ENCODE peak calls at places on chromosomes 16 and 17, in seven cellular contexts. T, A, U, K, Y, J and I are unnamed samples.

GRCh38 chr16:4900750-4901149 is 36.2 kb downstream of the PPL start:
- DNase-seq in T (no peak), A (no peak), U (no peak), K (no peak), Y (no peak), J (no peak), I (no peak)

GRCh38 chr17:38809828-38810227 is 10.5 kb upstream of the PIP4K2B start:
- DNase-seq in T (no peak), A (no peak), U (no peak), K (no peak), Y (no peak), J (no peak), I (no peak)

GRCh38 chr17:65463242-65463641 is 98.2 kb downstream of the AXIN2 start:
- DNase-seq in T (no peak), A (peak), U (no peak), K (peak), Y (peak), J (no peak), I (no peak)

GRCh38 chr16:30494709-30495108 is 22.2 kb downstream of the ITGAL start:
- DNase-seq in T (no peak), A (no peak), U (no peak), K (no peak), Y (no peak), J (no peak), I (no peak)

GRCh38 chr16:84714028-84714427 is 14.2 kb downstream of the USP10 start:
- DNase-seq in T (no peak), A (no peak), U (no peak), K (no peak), Y (no peak), J (no peak), I (no peak)

GRCh38 chr16:86619263-86619935 is 41.0 kb downstream of the FOXL1 start:
- DNase-seq in T (peak), A (no peak), U (no peak), K (no peak), Y (no peak), J (no peak), I (no peak)

GRCh38 chr17:80151333-80151732 is 4.4 kb upstream of the EIF4A3 start:
- DNase-seq in T (no peak), A (no peak), U (no peak), K (no peak), Y (peak), J (no peak), I (no peak)

GRCh38 chr17:39573447-39574298 is 34.0 kb downstream of the NEUROD2 start:
- DNase-seq in T (peak), A (peak), U (no peak), K (peak), Y (peak), J (peak), I (peak)

GRCh38 chr17:76276461-76277299 is 11.5 kb downstream of the UBALD2 start:
- DNase-seq in T (no peak), A (peak), U (no peak), K (no peak), Y (peak), J (no peak), I (no peak)

GRCh38 chr16:24978370-24978914 is 36.7 kb downstream of the ARHGAP17 start:
- DNase-seq in T (no peak), A (no peak), U (no peak), K (no peak), Y (no peak), J (no peak), I (no peak)

GRCh38 chr16:55499951-55500350 is 8.9 kb upstream of the LPCAT2 start:
- DNase-seq in T (peak), A (peak), U (no peak), K (peak), Y (peak), J (peak), I (no peak)

GRCh38 chr16:11084484-11085024 is 140.2 kb downstream of the CLEC16A start:
- DNase-seq in T (no peak), A (peak), U (no peak), K (no peak), Y (peak), J (peak), I (no peak)

GRCh38 chr16:21247376-21247775 is 13.9 kb downstream of the ANKS4B start:
- DNase-seq in T (no peak), A (no peak), U (no peak), K (no peak), Y (no peak), J (no peak), I (no peak)
- TF ChIP-seq CTCF in T (no peak), A (no peak), U (no peak), K (no peak), Y (no peak), J (no peak), I (no peak)

DNA sequence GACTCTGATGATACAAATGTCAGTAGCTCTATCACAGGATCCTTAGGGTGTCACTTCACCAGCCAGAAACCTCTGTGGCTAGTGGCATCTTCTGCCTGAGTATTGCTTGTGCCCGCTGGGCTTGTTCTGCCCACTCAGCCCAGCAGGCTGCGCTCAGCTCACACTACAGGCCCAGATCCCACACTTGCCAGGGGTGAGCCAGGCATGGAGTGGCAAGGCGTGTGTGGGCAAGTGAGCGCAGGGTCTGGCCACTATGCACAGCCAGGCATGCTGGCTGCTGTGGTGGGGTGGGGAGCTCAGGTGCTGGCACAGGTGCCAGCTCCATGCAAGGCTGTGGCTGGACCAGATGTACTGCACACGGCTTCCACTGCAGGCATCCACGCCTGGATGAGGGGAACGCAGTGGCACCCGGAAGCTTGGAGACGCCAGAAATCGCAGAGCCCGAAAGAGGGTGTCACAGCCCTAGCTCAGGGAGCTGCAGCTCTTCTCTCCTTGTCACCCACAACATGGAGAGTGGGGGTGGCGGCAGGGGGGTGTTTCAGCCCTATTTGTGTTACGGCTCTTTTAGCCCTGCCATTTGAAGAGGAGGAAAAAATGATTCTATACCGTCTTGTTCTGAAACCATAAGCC is 10.2 kb downstream of the CFAP97D1 start:
- DNase-seq in T (no peak), A (no peak), U (no peak), K (no peak), Y (no peak), J (no peak), I (no peak)
- TF ChIP-seq CTCF in T (no peak), A (no peak), U (no peak), K (no peak), Y (peak), J (no peak), I (peak)

GRCh38 chr16:57810197-57811024 is 8.1 kb upstream of the KIFC3 start:
- DNase-seq in T (peak), A (peak), U (peak), K (peak), Y (peak), J (peak), I (no peak)
- TF ChIP-seq CTCF in T (no peak), A (no peak), U (no peak), K (no peak), Y (no peak), J (no peak), I (no peak)

GRCh38 chr16:9056061-9056460 is 35.4 kb upstream of the HAPSTR1 start:
- DNase-seq in T (no peak), A (no peak), U (no peak), K (no peak), Y (no peak), J (no peak), I (no peak)

GRCh38 chr16:9055115-9055514 is 36.3 kb upstream of the HAPSTR1 start:
- DNase-seq in T (no peak), A (no peak), U (no peak), K (no peak), Y (no peak), J (no peak), I (no peak)

GRCh38 chr16:9055661-9056060 is 35.8 kb upstream of the HAPSTR1 start:
- DNase-seq in T (no peak), A (no peak), U (no peak), K (no peak), Y (peak), J (no peak), I (no peak)

GRCh38 chr16:9053006-9053601 is 38.3 kb upstream of the HAPSTR1 start:
- DNase-seq in T (no peak), A (peak), U (no peak), K (peak), Y (peak), J (peak), I (no peak)

GRCh38 chr16:9054460-9054859 is 37.0 kb upstream of the HAPSTR1 start:
- DNase-seq in T (no peak), A (no peak), U (no peak), K (no peak), Y (peak), J (no peak), I (no peak)
- TF ChIP-seq CTCF in T (no peak), A (no peak), U (no peak), K (no peak), Y (no peak), J (no peak), I (no peak)

DNA sequence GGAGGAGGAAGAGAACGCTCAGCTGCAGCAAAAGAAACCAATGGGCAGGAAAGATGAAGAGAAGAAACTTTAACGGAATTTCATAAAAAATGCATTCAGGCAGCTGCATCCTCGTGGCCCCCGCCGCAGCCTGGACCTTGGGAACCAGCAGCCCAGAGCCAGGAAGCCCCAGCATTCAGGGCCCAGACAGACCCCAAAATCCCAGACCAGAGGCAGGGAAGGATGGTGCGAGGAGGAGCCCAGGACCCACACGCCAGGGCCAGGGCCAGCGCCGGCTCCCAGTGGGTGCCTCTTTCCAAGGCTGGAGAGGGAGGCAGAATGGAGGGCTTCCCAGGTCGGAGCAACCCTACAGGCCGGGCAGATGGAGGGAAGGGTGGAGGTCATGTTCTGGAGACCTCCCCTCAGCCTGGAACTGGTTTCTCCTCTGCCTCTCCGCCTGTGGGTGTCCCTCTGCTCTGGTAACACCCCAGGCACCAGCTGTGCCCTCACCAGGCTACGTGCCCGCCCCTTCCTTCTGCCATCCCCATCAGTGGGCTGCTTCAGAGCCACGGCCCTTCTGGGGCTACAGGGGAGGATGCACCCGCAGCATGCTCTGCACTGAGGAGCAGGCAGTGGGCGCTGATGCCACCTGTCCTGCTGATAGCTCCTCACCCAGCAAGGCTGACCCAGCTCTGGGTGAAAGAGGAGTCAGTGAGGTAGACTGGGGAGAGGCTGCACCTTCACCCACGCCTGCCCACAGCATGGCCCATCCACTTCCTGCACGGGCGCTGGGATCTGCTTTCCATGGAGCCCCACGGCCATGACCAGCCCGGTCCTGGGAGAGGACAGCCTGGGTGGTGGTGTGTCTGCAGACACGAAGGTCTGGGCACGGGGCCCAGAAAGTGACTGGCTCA is 1.2 kb upstream of the MIF4GD start:
- DNase-seq in T (no peak), A (peak), U (peak), K (no peak), Y (peak), J (no peak), I (no peak)
- TF ChIP-seq CTCF in T (no peak), A (no peak), U (peak), K (no peak), Y (no peak), J (no peak), I (no peak)

GRCh38 chr16:364595-365491 is 5.5 kb downstream of the MRPL28 start:
- DNase-seq in T (no peak), A (no peak), U (no peak), K (no peak), Y (no peak), J (no peak), I (no peak)

GRCh38 chr16:367333-367903 is 2.9 kb downstream of the MRPL28 start:
- DNase-seq in T (no peak), A (no peak), U (no peak), K (no peak), Y (no peak), J (no peak), I (no peak)

GRCh38 chr16:364091-364490 is 6.2 kb downstream of the MRPL28 start:
- DNase-seq in T (no peak), A (no peak), U (no peak), K (no peak), Y (no peak), J (no peak), I (no peak)

GRCh38 chr16:368388-369158 is 1.8 kb downstream of the MRPL28 start:
- DNase-seq in T (no peak), A (no peak), U (no peak), K (no peak), Y (no peak), J (no peak), I (no peak)

GRCh38 chr16:366476-366875 is 3.9 kb downstream of the MRPL28 start:
- DNase-seq in T (no peak), A (no peak), U (no peak), K (no peak), Y (no peak), J (no peak), I (no peak)
- TF ChIP-seq CTCF in T (no peak), A (no peak), U (no peak), K (no peak), Y (no peak), J (no peak), I (no peak)